ENCODE peak calls at places on chromosomes 1 and 21, in seven cellular contexts. B is fibroblast of mammary gland, M is dorsolateral prefrontal cortex, E is IMR-90, N is kidney, O is NB4, J is lower lobe of right lung. Y is an unnamed sample.
A peak's percentile ranks its signal among the peaks of the same experiment; 100 is the strongest.

GRCh38 chr1:13797397-13797796 is 97.4 kb downstream of the PRDM2 start:
- DNase-seq in B (no peak), M (no peak), E (no peak), N (no peak), O (no peak), J (no peak), Y (no peak)

GRCh38 chr1:29644812-29645211 is 408.5 kb downstream of the PTPRU start:
- DNase-seq in B (no peak), M (no peak), E (no peak), N (no peak), O (no peak), J (no peak), Y (no peak)

GRCh38 chr1:50978852-50979781 is 9.1 kb downstream of the CDKN2C start:
- DNase-seq in B (no peak), M (no peak), E (no peak), N (no peak), O (peak; percentile 59), J (no peak), Y (peak; percentile 29)

GRCh38 chr1:41698916-41699860 is 214.7 kb upstream of the EDN2 start:
- DNase-seq in B (no peak), M (no peak), E (peak; percentile 62), N (peak; percentile 73), O (no peak), J (no peak), Y (no peak)

GRCh38 chr21:14737922-14738321 is 191.8 kb upstream of the SAMSN1 start:
- DNase-seq in B (peak; percentile 71), M (no peak), E (peak; percentile 8), N (no peak), O (peak; percentile 80), J (no peak), Y (peak; percentile 48)

GRCh38 chr1:116286541-116286971 is 86.5 kb upstream of the ATP1A1 start:
- DNase-seq in B (peak; percentile 68), M (no peak), E (peak; percentile 26), N (no peak), O (no peak), J (no peak), Y (peak; percentile 97)

GRCh38 chr1:32761253-32761877 is 55.8 kb downstream of the YARS1 start:
- DNase-seq in B (peak; percentile 73), M (no peak), E (peak; percentile 81), N (peak; percentile 80), O (no peak), J (peak; percentile 60), Y (peak; percentile 74)

GRCh38 chr1:246215505-246215893 is 291.6 kb downstream of the SMYD3 start:
- DNase-seq in B (no peak), M (no peak), E (no peak), N (no peak), O (peak; percentile 81), J (no peak), Y (no peak)

GRCh38 chr1:241551759-241552638 is 19.8 kb downstream of the KMO start:
- DNase-seq in B (no peak), M (no peak), E (peak; percentile 10), N (no peak), O (peak; percentile 96), J (peak; percentile 80), Y (no peak)

GRCh38 chr1:215376544-215377264 is 190.4 kb upstream of the KCTD3 start:
- DNase-seq in B (peak; percentile 79), M (no peak), E (no peak), N (no peak), O (peak; percentile 14), J (no peak), Y (peak; percentile 8)

GRCh38 chr21:15788847-15789548 is 59.2 kb downstream of the USP25 start:
- DNase-seq in B (peak; percentile 13), M (no peak), E (peak; percentile 33), N (no peak), O (no peak), J (no peak), Y (peak; percentile 71)

GRCh38 chr1:245810789-245811337 is 656.1 kb downstream of the KIF26B start:
- DNase-seq in B (no peak), M (no peak), E (no peak), N (no peak), O (no peak), J (no peak), Y (no peak)

GRCh38 chr1:234621657-234622335 is 11.8 kb upstream of the IRF2BP2 start:
- DNase-seq in B (peak; percentile 96), M (no peak), E (peak; percentile 71), N (no peak), O (no peak), J (no peak), Y (peak; percentile 81)

GRCh38 chr1:203871114-203871875 is 9.9 kb downstream of the SNRPE start:
- DNase-seq in B (peak; percentile 80), M (peak; percentile 42), E (peak; percentile 80), N (no peak), O (peak; percentile 54), J (no peak), Y (peak; percentile 85)

GRCh38 chr1:234315091-234315541 is 58.1 kb upstream of the COA6 start:
- DNase-seq in B (peak; percentile 52), M (no peak), E (peak; percentile 76), N (no peak), O (peak; percentile 67), J (no peak), Y (peak; percentile 7)

GRCh38 chr1:60998786-60999185 is 83.6 kb upstream of the NFIA start:
- DNase-seq in B (no peak), M (no peak), E (no peak), N (no peak), O (no peak), J (no peak), Y (no peak)

GRCh38 chr21:39121600-39122355 is 61.5 kb downstream of the PSMG1 start:
- DNase-seq in B (no peak), M (no peak), E (no peak), N (no peak), O (no peak), J (no peak), Y (no peak)

GRCh38 chr1:11062965-11063401 is 3.2 kb upstream of the SRM start:
- DNase-seq in B (peak; percentile 72), M (no peak), E (no peak), N (peak; percentile 29), O (peak; percentile 60), J (no peak), Y (no peak)

GRCh38 chr1:218711021-218711420 is 365.9 kb downstream of the TGFB2 start:
- DNase-seq in B (no peak), M (no peak), E (peak; percentile 26), N (no peak), O (no peak), J (no peak), Y (peak; percentile 71)

GRCh38 chr1:221823566-221823965 is 81.7 kb upstream of the DUSP10 start:
- DNase-seq in B (no peak), M (no peak), E (no peak), N (no peak), O (no peak), J (no peak), Y (no peak)

GRCh38 chr1:151612506-151613274 is 840 bp downstream of the SNX27 start:
- DNase-seq in B (peak; percentile 22), M (no peak), E (no peak), N (peak; percentile 83), O (peak; percentile 64), J (peak; percentile 59), Y (peak; percentile 41)

GRCh38 chr1:19645544-19646252 is 1.6 kb downstream of the NBL1 start:
- DNase-seq in B (peak; percentile 38), M (no peak), E (peak; percentile 28), N (peak; percentile 74), O (no peak), J (no peak), Y (no peak)

GRCh38 chr1:185696419-185697150 is 37.6 kb upstream of the HMCN1 start:
- DNase-seq in B (no peak), M (no peak), E (no peak), N (no peak), O (no peak), J (no peak), Y (no peak)

GRCh38 chr1:20980051-20980450 is 192.9 kb upstream of the HP1BP3 start:
- DNase-seq in B (no peak), M (no peak), E (peak; percentile 72), N (no peak), O (no peak), J (no peak), Y (no peak)

GRCh38 chr1:42282867-42283583 is 52.0 kb downstream of the FOXJ3 start:
- DNase-seq in B (peak; percentile 78), M (no peak), E (peak; percentile 59), N (no peak), O (peak; percentile 51), J (no peak), Y (peak; percentile 25)

GRCh38 chr1:15843826-15844572 is 3.5 kb upstream of the SPEN start:
- DNase-seq in B (no peak), M (no peak), E (no peak), N (no peak), O (no peak), J (no peak), Y (no peak)

GRCh38 chr1:24725209-24725651 is 20.0 kb upstream of the CLIC4 start:
- DNase-seq in B (no peak), M (no peak), E (peak; percentile 54), N (no peak), O (no peak), J (no peak), Y (peak; percentile 48)
- H3K4me3 ChIP-seq in B (no peak overlapping the region), M (no peak overlapping the region), E (no peak overlapping the region), N (no peak overlapping the region), O (no peak overlapping the region), J (no peak overlapping the region), Y (no peak overlapping the region)

GRCh38 chr1:229882621-229883020 is 184.4 kb upstream of the GALNT2 start:
- DNase-seq in B (no peak), M (no peak), E (no peak), N (no peak), O (no peak), J (no peak), Y (no peak)

GRCh38 chr1:229885568-229886495 is 181.2 kb upstream of the GALNT2 start:
- DNase-seq in B (no peak), M (no peak), E (no peak), N (no peak), O (no peak), J (no peak), Y (no peak)

GRCh38 chr1:229886636-229887035 is 180.4 kb upstream of the GALNT2 start:
- DNase-seq in B (no peak), M (no peak), E (no peak), N (no peak), O (no peak), J (no peak), Y (no peak)

GRCh38 chr1:229883504-229884200 is 183.4 kb upstream of the GALNT2 start:
- DNase-seq in B (no peak), M (no peak), E (no peak), N (no peak), O (no peak), J (no peak), Y (no peak)

GRCh38 chr1:229884765-229885164 is 182.3 kb upstream of the GALNT2 start:
- DNase-seq in B (no peak), M (no peak), E (no peak), N (no peak), O (no peak), J (no peak), Y (no peak)
- TF ChIP-seq CTCF in B (no peak), M (no peak), E (no peak), N (no peak), O (no peak), J (no peak), Y (no peak)

GRCh38 chr1:115168026-115168425 is 78.7 kb upstream of the TSPAN2 start:
- DNase-seq in B (no peak), M (no peak), E (peak; percentile 25), N (no peak), O (no peak), J (no peak), Y (no peak)
- H3K4me3 ChIP-seq in B (no peak overlapping the region), M (no peak overlapping the region), E (no peak overlapping the region), N (no peak overlapping the region), O (no peak overlapping the region), J (no peak overlapping the region), Y (no peak overlapping the region)

GRCh38 chr1:154752273-154753030 is 117.6 kb downstream of the KCNN3 start:
- DNase-seq in B (no peak), M (no peak), E (no peak), N (no peak), O (peak; percentile 31), J (no peak), Y (no peak)
- TF ChIP-seq CTCF in B (no peak), M (no peak), E (peak; percentile 4), N (no peak), O (no peak), J (no peak), Y (no peak)

Y was measured in fibroblast of villous mesenchyme.